ENCODE peak calls at places on chromosomes 13 and 19, in seven cellular contexts. One of them, this sample, is unnamed.

GRCh38 chr13:110034031-110034430 is 247.6 kb upstream of the IRS2 start:
- DNase-seq in NB4: no peak
- DNase-seq in NCI-H446: no peak
- DNase-seq in NCI-H1930: no peak
- DNase-seq in head of caudate nucleus: no peak
- DNase-seq in ascending aorta: no peak
- DNase-seq in fibroblast of the conjunctiva: no peak
- DNase-seq in this sample: no peak

GRCh38 chr19:15098505-15098904 is 8.7 kb upstream of the SYDE1 start:
- DNase-seq in fibroblast of the conjunctiva: no peak
- DNase-seq in NB4: no peak
- DNase-seq in head of caudate nucleus: no peak
- DNase-seq in ascending aorta: no peak
- DNase-seq in NCI-H1930: no peak
- DNase-seq in NCI-H446: no peak
- DNase-seq in this sample: no peak

GRCh38 chr19:54345938-54346386 is 7.0 kb upstream of the LILRA4 start:
- DNase-seq in NCI-H446: no peak
- DNase-seq in head of caudate nucleus: peak; percentile 36
- DNase-seq in fibroblast of the conjunctiva: no peak
- DNase-seq in NCI-H1930: no peak
- DNase-seq in NB4: peak; percentile 75
- DNase-seq in ascending aorta: no peak
- DNase-seq in this sample: no peak

GRCh38 chr13:114309806-114310410 is 4.4 kb upstream of the CHAMP1 start:
- DNase-seq in NCI-H446: no peak
- DNase-seq in fibroblast of the conjunctiva: no peak
- DNase-seq in NCI-H1930: no peak
- DNase-seq in ascending aorta: no peak
- DNase-seq in NB4: no peak
- DNase-seq in head of caudate nucleus: no peak
- DNase-seq in this sample: no peak

GRCh38 chr19:10964903-10965302 is 4.1 kb downstream of the SMARCA4 start:
- DNase-seq in fibroblast of the conjunctiva: no peak
- DNase-seq in head of caudate nucleus: no peak
- DNase-seq in NB4: no peak
- DNase-seq in ascending aorta: no peak
- DNase-seq in NCI-H446: no peak
- DNase-seq in NCI-H1930: no peak
- DNase-seq in this sample: no peak

GRCh38 chr19:42206871-42207755 is 10.4 kb downstream of the DEDD2 start:
- DNase-seq in fibroblast of the conjunctiva: no peak
- DNase-seq in NCI-H1930: no peak
- DNase-seq in NCI-H446: no peak
- DNase-seq in head of caudate nucleus: no peak
- DNase-seq in NB4: peak; percentile 77
- DNase-seq in ascending aorta: no peak
- DNase-seq in this sample: no peak

GRCh38 chr13:22114630-22115311 is 443.9 kb downstream of the FGF9 start:
- DNase-seq in NB4: peak; percentile 81
- DNase-seq in fibroblast of the conjunctiva: no peak
- DNase-seq in head of caudate nucleus: no peak
- DNase-seq in NCI-H446: no peak
- DNase-seq in ascending aorta: no peak
- DNase-seq in NCI-H1930: no peak
- DNase-seq in this sample: peak; percentile 33

GRCh38 chr19:9013988-9014387 is 3.8 kb upstream of the MUC16 start:
- DNase-seq in NB4: no peak
- DNase-seq in head of caudate nucleus: no peak
- DNase-seq in ascending aorta: no peak
- DNase-seq in fibroblast of the conjunctiva: no peak
- DNase-seq in NCI-H446: no peak
- DNase-seq in NCI-H1930: no peak
- DNase-seq in this sample: no peak

GRCh38 chr13:23695196-23695595 is 125.0 kb downstream of the TNFRSF19 start:
- DNase-seq in NCI-H1930: no peak
- DNase-seq in NCI-H446: no peak
- DNase-seq in ascending aorta: no peak
- DNase-seq in head of caudate nucleus: no peak
- DNase-seq in fibroblast of the conjunctiva: no peak
- DNase-seq in NB4: no peak
- DNase-seq in this sample: no peak

GRCh38 chr13:107395927-107396757 is 819.2 kb downstream of the LIG4 start:
- DNase-seq in NB4: no peak
- DNase-seq in ascending aorta: no peak
- DNase-seq in fibroblast of the conjunctiva: no peak
- DNase-seq in NCI-H446: no peak
- DNase-seq in head of caudate nucleus: no peak
- DNase-seq in NCI-H1930: no peak
- DNase-seq in this sample: no peak

GRCh38 chr19:39469036-39469435 is 11.6 kb upstream of the TIMM50 start:
- DNase-seq in ascending aorta: no peak
- DNase-seq in fibroblast of the conjunctiva: no peak
- DNase-seq in NCI-H446: no peak
- DNase-seq in NB4: no peak
- DNase-seq in NCI-H1930: no peak
- DNase-seq in head of caudate nucleus: no peak
- DNase-seq in this sample: no peak

GRCh38 chr13:47287291-47287751 is 390.5 kb upstream of the HTR2A start:
- DNase-seq in NCI-H446: no peak
- DNase-seq in NCI-H1930: peak; percentile 36
- DNase-seq in NB4: no peak
- DNase-seq in ascending aorta: no peak
- DNase-seq in fibroblast of the conjunctiva: no peak
- DNase-seq in head of caudate nucleus: no peak
- DNase-seq in this sample: no peak

GRCh38 chr19:49851456-49852259 is 699 bp downstream of the PTOV1 start:
- DNase-seq in ascending aorta: no peak
- DNase-seq in NCI-H446: no peak
- DNase-seq in head of caudate nucleus: no peak
- DNase-seq in fibroblast of the conjunctiva: no peak
- DNase-seq in NB4: no peak
- DNase-seq in NCI-H1930: peak; percentile 64
- DNase-seq in this sample: peak; percentile 40